ENCODE peak calls at places on chromosomes 11 and 22, in ten cellular contexts. K is mucosa of descending colon, F is psoas muscle, J is LoVo, L is WERI-Rb-1, R is endodermal cell, I is IMR-90, E is GM04504, A is pancreas, S is AG04450. U is an unnamed sample.

GRCh38 chr11:62599909-62600308 is 1.8 kb downstream of the MTA2 start:
- DNase-seq in L (no peak), E (no peak), J (no peak), K (no peak), R (peak; percentile 50), I (no peak), S (no peak), A (no peak), F (no peak), U (no peak)

GRCh38 chr11:119907122-119907933 is 178.3 kb upstream of the NECTIN1 start:
- DNase-seq in R (peak; percentile 83), S (no peak), J (no peak), I (no peak), A (peak; percentile 66), E (no peak), K (peak; percentile 84), L (peak; percentile 76), F (no peak), U (peak; percentile 68)

GRCh38 chr11:128584253-128584652 is 3.1 kb downstream of the ETS1 start:
- DNase-seq in I (no peak), J (no peak), A (no peak), F (no peak), E (no peak), K (no peak), R (peak; percentile 61), S (no peak), L (no peak), U (no peak)

GRCh38 chr11:112016765-112017356 is 8.3 kb upstream of the DLAT start:
- DNase-seq in R (no peak), I (peak; percentile 50), K (no peak), F (no peak), S (no peak), E (peak; percentile 50), A (no peak), L (no peak), J (no peak), U (no peak)

GRCh38 chr11:58927393-58928081 is 11.8 kb upstream of the GLYATL1 start:
- DNase-seq in L (peak; percentile 54), I (peak; percentile 29), R (peak; percentile 98), K (peak; percentile 58), F (no peak), A (peak; percentile 56), S (peak; percentile 24), E (no peak), J (no peak), U (no peak)

GRCh38 chr11:36455658-36456111 is 54.4 kb downstream of the TRAF6 start:
- DNase-seq in F (peak; percentile 81), E (peak; percentile 97), R (peak; percentile 65), L (peak; percentile 32), K (peak; percentile 34), I (peak; percentile 98), A (no peak), S (peak; percentile 87), J (peak; percentile 59), U (peak; percentile 69)

GRCh38 chr11:46673713-46674462 is 26.5 kb downstream of the ARHGAP1 start:
- DNase-seq in K (no peak), E (no peak), A (peak; percentile 63), I (no peak), F (no peak), L (no peak), R (peak; percentile 57), J (no peak), S (no peak), U (peak; percentile 42)

GRCh38 chr11:78313181-78313788 is 104.3 kb downstream of the GAB2 start:
- DNase-seq in S (no peak), K (peak; percentile 42), F (no peak), J (peak; percentile 75), E (peak; percentile 48), I (peak; percentile 79), L (no peak), A (no peak), R (no peak), U (no peak)

GRCh38 chr22:49017769-49018330 is 809.8 kb downstream of the BRD1 start:
- DNase-seq in K (no peak), E (no peak), L (no peak), R (peak; percentile 37), J (no peak), S (no peak), I (no peak), F (no peak), A (no peak), U (peak; percentile 55)

GRCh38 chr11:12236744-12237101 is 126.3 kb downstream of the MICAL2 start:
- DNase-seq in S (no peak), I (no peak), R (no peak), L (no peak), A (no peak), K (no peak), J (no peak), E (no peak), F (no peak), U (no peak)

GRCh38 chr22:38415561-38416321 is 39.3 kb downstream of the KCNJ4 start:
- DNase-seq in E (no peak), R (peak; percentile 86), I (no peak), A (peak; percentile 49), F (no peak), L (peak; percentile 91), J (no peak), S (no peak), K (no peak), U (peak; percentile 53)

GRCh38 chr11:118915941-118916841 is 9.5 kb downstream of the BCL9L start:
- DNase-seq in S (no peak), K (no peak), E (no peak), I (no peak), R (no peak), F (peak; percentile 32), L (no peak), A (no peak), J (no peak), U (no peak)

GRCh38 chr11:87473174-87473573 is 435.4 kb downstream of the TMEM135 start:
- DNase-seq in A (no peak), I (peak; percentile 97), K (no peak), E (peak; percentile 62), R (no peak), S (peak; percentile 87), L (no peak), J (peak; percentile 7), F (no peak), U (no peak)

GRCh38 chr22:23781533-23781932 is 5.2 kb upstream of the SMARCB1 start:
- DNase-seq in F (peak; percentile 66), E (peak; percentile 74), J (no peak), R (no peak), A (no peak), L (no peak), I (peak; percentile 65), K (no peak), S (no peak), U (no peak)

GRCh38 chr22:34303656-34304055 is 383.4 kb upstream of the LARGE1 start:
- DNase-seq in E (no peak), L (no peak), A (no peak), I (no peak), J (no peak), S (no peak), R (no peak), K (no peak), F (no peak), U (no peak)

GRCh38 chr11:95790933-95791247 is 592 bp downstream of the CEP57 start:
- DNase-seq in K (peak; percentile 76), S (no peak), I (peak; percentile 64), L (peak; percentile 65), R (peak; percentile 88), F (no peak), A (peak; percentile 73), E (peak; percentile 13), J (peak; percentile 62), U (peak; percentile 89)

GRCh38 chr11:96199563-96200025 is 143.4 kb downstream of the MAML2 start:
- DNase-seq in J (no peak), L (no peak), K (no peak), F (no peak), R (no peak), E (no peak), S (no peak), I (peak; percentile 80), A (no peak), U (no peak)

GRCh38 chr22:26536056-26536761 is 23.9 kb upstream of the TFIP11 start:
- DNase-seq in I (no peak), K (no peak), A (no peak), E (no peak), F (no peak), L (no peak), R (no peak), S (no peak), J (no peak), U (no peak)

GRCh38 chr22:29270475-29271271 is 2.6 kb downstream of the EWSR1 start:
- DNase-seq in A (no peak), F (no peak), K (no peak), I (peak; percentile 58), R (no peak), E (no peak), S (no peak), J (no peak), L (no peak), U (no peak)

GRCh38 chr22:20634560-20635226 is 127.3 kb downstream of the MED15 start:
- DNase-seq in E (no peak), L (no peak), K (no peak), A (no peak), J (no peak), I (no peak), R (no peak), S (no peak), F (no peak), U (no peak)

GRCh38 chr11:10208045-10208674 is 85.9 kb downstream of the SBF2 start:
- DNase-seq in L (peak; percentile 13), E (no peak), F (no peak), I (peak; percentile 64), R (no peak), S (no peak), K (no peak), J (peak; percentile 63), A (no peak), U (no peak)

GRCh38 chr11:114072978-114073377 is 13.5 kb downstream of the ZBTB16 start:
- DNase-seq in S (no peak), R (no peak), F (no peak), E (no peak), I (no peak), L (no peak), K (no peak), A (peak; percentile 35), J (no peak), U (peak; percentile 10)

GRCh38 chr22:45548991-45549736 is 46.5 kb downstream of the FBLN1 start:
- DNase-seq in I (peak; percentile 94), J (peak; percentile 87), E (peak; percentile 94), L (no peak), F (peak; percentile 74), R (peak; percentile 85), K (peak; percentile 45), S (peak; percentile 91), A (no peak), U (no peak)

GRCh38 chr22:44702479-44703219 is 645 bp downstream of the PRR5 start:
- DNase-seq in R (peak; percentile 83), F (no peak), L (peak; percentile 62), J (no peak), I (peak; percentile 54), E (no peak), S (no peak), K (peak; percentile 46), A (peak; percentile 77), U (peak; percentile 76)

GRCh38 chr11:88344869-88345268 is 7.3 kb upstream of the CTSC start:
- DNase-seq in J (no peak), R (no peak), I (no peak), K (no peak), F (no peak), S (no peak), E (no peak), A (no peak), L (no peak), U (no peak)

GRCh38 chr11:115660072-115660805 is 156.0 kb upstream of the CADM1 start:
- DNase-seq in K (no peak), J (no peak), E (no peak), R (peak; percentile 64), L (peak; percentile 38), S (no peak), I (no peak), F (no peak), A (no peak), U (no peak)

GRCh38 chr11:65576867-65577755 is 1.3 kb downstream of the EHBP1L1 start:
- DNase-seq in L (no peak), J (peak; percentile 79), A (peak; percentile 73), I (peak; percentile 43), K (peak; percentile 56), E (no peak), F (peak; percentile 85), R (no peak), S (no peak), U (peak; percentile 88)

GRCh38 chr22:44574057-44574456 is 76.0 kb upstream of the RTL6 start:
- DNase-seq in K (no peak), R (no peak), A (peak; percentile 57), I (peak; percentile 68), S (no peak), J (peak; percentile 56), F (peak; percentile 38), L (no peak), E (peak; percentile 69), U (peak; percentile 63)